ENCODE peak calls at places on chromosomes 3 and 15, in eight cellular contexts. Z is HL-60; U is testis; V is CD8-positive, alpha-beta T cell; K is IMR-90; B is cardiac fibroblast; H is endodermal cell; N is stomach. Y is an unnamed sample.

GRCh38 chr3:24963762-24964625 is 464.1 kb upstream of the RARB start:
- DNase-seq in N (no peak), Z (no peak), K (peak; percentile 17), U (no peak), H (no peak), V (no peak), B (peak; percentile 37), Y (no peak)

GRCh38 chr3:187186801-187187421 is 10.4 kb upstream of the RTP1 start:
- DNase-seq in H (peak; percentile 57), K (peak; percentile 94), N (peak; percentile 59), B (peak; percentile 85), Z (no peak), U (no peak), V (no peak), Y (no peak)

GRCh38 chr15:81450721-81451120 is 76.7 kb upstream of the TMC3 start:
- DNase-seq in N (no peak), K (no peak), U (no peak), Z (no peak), H (no peak), B (no peak), V (no peak), Y (no peak)

GRCh38 chr15:76903251-76903681 is 1.9 kb downstream of the SCAPER start:
- DNase-seq in V (no peak), B (peak; percentile 48), U (no peak), N (no peak), K (peak; percentile 78), H (no peak), Z (no peak), Y (peak; percentile 32)

GRCh38 chr3:3629911-3630310 is 169.3 kb upstream of the LRRN1 start:
- DNase-seq in B (peak; percentile 64), V (no peak), U (no peak), Z (no peak), N (no peak), H (no peak), K (peak; percentile 26), Y (no peak)

GRCh38 chr3:115658032-115658336 is 34.7 kb downstream of the GAP43 start:
- DNase-seq in V (no peak), B (no peak), K (no peak), U (no peak), H (no peak), Z (no peak), N (no peak), Y (no peak)

GRCh38 chr3:11162401-11163345 is 8.4 kb downstream of the HRH1 start:
- DNase-seq in N (no peak), U (no peak), K (no peak), Z (no peak), V (no peak), H (no peak), B (no peak), Y (no peak)

GRCh38 chr15:30770759-30771158 is 133.0 kb upstream of the FAN1 start:
- DNase-seq in N (no peak), B (no peak), V (no peak), H (no peak), K (no peak), Z (no peak), U (peak; percentile 26), Y (no peak)

GRCh38 chr3:101851072-101851471 is 1.8 kb downstream of the NFKBIZ start:
- DNase-seq in N (no peak), K (no peak), H (no peak), B (no peak), U (no peak), V (no peak), Z (no peak), Y (no peak)

GRCh38 chr3:178480795-178481194 is 55.4 kb upstream of the KCNMB2 start:
- DNase-seq in K (no peak), H (no peak), V (no peak), B (no peak), N (no peak), Z (no peak), U (no peak), Y (peak; percentile 77)

DNA sequence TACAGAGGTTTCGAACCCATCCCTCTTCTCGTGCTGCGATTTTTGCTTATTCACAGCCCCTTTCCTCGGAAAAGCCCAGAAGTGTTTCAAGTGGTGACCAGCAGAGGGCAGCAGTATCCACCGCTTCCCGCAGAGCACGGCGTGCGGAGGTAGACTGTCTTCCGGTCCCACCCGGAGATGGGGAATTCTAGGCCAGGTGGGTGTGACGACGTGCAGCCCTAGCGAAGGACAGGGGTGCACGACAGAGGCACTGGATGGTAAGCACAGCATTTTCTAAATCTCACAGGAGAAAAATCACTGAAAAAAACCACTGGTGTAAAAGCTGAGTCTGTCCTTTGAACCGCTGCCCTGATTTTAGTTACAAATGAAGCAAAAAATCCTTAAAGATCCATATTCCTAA is 7.4 kb upstream of the PSMD6 start:
- DNase-seq in Z (no peak), U (peak; percentile 80), K (peak; percentile 60), V (peak; percentile 72), B (peak; percentile 71), N (peak; percentile 77), H (peak; percentile 94), Y (peak; percentile 78)
- TF ChIP-seq CTCF in Z (peak; percentile 66), U (peak; percentile 88), K (peak; percentile 90), V (peak; percentile 93), B (peak; percentile 81), N (peak; percentile 30), H (peak; percentile 94), Y (peak; percentile 83)

GRCh38 chr3:81643721-81644120 is 117.7 kb downstream of the GBE1 start:
- DNase-seq in H (no peak), B (peak; percentile 48), Z (no peak), N (no peak), K (peak; percentile 45), U (peak; percentile 25), V (no peak), Y (no peak)
- TF ChIP-seq CTCF in H (peak; percentile 74), B (no peak), Z (no peak), N (no peak), K (peak; percentile 47), U (peak; percentile 24), V (no peak), Y (no peak)

DNA sequence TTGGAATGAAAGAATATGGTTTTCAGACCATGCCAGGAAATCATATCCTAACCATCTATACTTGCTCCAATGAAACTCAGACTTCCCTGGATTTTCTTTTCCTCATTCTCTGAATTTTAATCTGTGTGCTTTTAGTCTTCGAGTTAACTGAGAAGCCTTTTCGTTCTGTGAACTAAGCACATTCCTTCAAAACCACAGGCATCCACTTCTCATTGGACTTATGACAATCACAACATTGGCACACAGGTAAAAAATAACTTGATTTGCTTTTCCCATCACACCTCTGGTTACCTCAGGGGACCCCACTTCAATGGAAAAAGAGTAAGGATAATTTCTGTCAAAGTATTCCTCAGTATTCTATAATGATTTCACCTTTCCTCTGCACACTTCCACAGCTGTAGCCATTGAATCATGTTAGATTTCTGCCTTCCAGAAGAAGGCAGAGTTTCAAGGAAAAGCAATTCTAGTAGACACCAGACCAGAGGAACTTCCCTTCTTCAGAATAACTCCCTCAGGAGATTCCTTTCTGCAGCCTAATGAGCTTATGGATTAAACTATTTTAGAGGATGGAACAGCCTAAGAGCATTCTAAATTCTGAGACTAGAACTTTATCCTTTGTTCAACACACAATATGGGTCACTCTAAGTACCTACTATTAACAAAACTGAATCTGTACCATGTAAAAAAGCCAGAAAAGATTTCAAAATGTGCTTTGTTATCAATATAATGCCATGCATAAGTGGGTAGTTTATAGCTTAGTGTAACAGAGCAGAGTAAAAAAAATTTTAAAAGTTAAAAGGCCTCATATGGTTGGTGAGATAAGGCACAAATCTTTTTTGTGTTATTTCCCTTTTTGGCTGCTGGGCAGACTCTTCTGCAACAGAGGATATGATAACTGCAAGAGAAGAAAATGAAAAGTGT is 15.8 kb downstream of the COMMD2 start:
- DNase-seq in H (no peak), U (no peak), B (peak; percentile 54), V (no peak), Z (no peak), K (peak; percentile 42), N (no peak), Y (no peak)
- TF ChIP-seq CTCF in H (no peak), U (no peak), B (no peak), V (no peak), Z (no peak), K (no peak), N (no peak), Y (no peak)

GRCh38 chr3:50885491-50885890 is 210.8 kb downstream of the DOCK3 start:
- DNase-seq in N (no peak), U (no peak), H (peak; percentile 77), B (no peak), K (no peak), Z (no peak), V (no peak), Y (no peak)
- TF ChIP-seq CTCF in N (no peak), U (no peak), H (peak; percentile 75), B (no peak), K (no peak), Z (no peak), V (no peak), Y (no peak)

DNA sequence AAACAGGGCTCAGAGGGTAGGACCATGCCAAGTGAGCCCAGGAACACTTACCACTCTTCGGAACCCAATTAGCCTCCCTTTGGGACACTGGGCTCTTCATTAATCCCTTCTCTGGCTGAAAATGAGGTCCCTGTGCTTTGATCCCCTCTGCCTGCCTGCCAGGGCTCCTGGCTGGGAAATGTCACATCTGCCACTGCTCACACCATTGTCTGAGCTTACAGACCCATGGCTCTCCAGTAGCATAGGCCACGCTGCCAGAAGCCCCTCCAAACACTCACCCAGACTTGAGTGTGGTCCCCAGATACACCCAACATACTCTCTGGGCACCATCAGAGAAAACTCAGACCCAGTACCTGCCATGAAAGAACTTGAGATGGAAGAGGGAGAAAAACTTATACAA is 287.3 kb downstream of the XXYLT1 start:
- DNase-seq in U (no peak), H (no peak), V (peak; percentile 1), N (no peak), Z (no peak), K (no peak), B (no peak), Y (no peak)
- TF ChIP-seq CTCF in U (no peak), H (no peak), V (no peak), N (no peak), Z (no peak), K (no peak), B (no peak), Y (no peak)

GRCh38 chr3:160225181-160226025 is at the start of gene C3orf80:
- DNase-seq in K (peak; percentile 26), U (peak; percentile 55), V (peak; percentile 35), B (peak; percentile 33), H (peak; percentile 91), N (peak; percentile 77), Z (no peak), Y (peak; percentile 66)
- TF ChIP-seq CTCF in K (no peak), U (no peak), V (no peak), B (no peak), H (peak; percentile 51), N (no peak), Z (no peak), Y (peak; percentile 49)

Y was measured in GM10248.